ENCODE peak calls at places on chromosomes 7 and 10, in ten cellular contexts. Q, V, D, C, S, L, B, K, R and T are unnamed samples. For H3K36me3, the result is how much of the 10 kb centered on the place peaks cover.

GRCh38 chr10:68871105-68871711 is 29.9 kb upstream of the DDX50 start:
- DNase-seq in D (no peak), Q (peak), K (peak), C (no peak), L (no peak), S (no peak), B (no peak), R (no peak), V (no peak), T (no peak)

GRCh38 chr10:106226123-106226522 is 938.4 kb downstream of the SORCS1 start:
- DNase-seq in D (no peak), R (no peak), B (no peak), C (no peak), L (no peak), Q (no peak), V (no peak), S (no peak), K (no peak), T (no peak)

GRCh38 chr7:112889834-112890438 is 99.7 kb upstream of the TMEM168 start:
- DNase-seq in C (no peak), Q (no peak), S (no peak), K (no peak), R (no peak), V (no peak), B (no peak), D (no peak), L (no peak), T (no peak)

GRCh38 chr7:138875794-138876193 is 77.8 kb upstream of the ATP6V0A4 start:
- DNase-seq in V (no peak), D (no peak), S (no peak), Q (peak), R (no peak), C (no peak), K (no peak), L (no peak), B (no peak), T (no peak)

GRCh38 chr7:91319326-91319725 is 55.1 kb downstream of the FZD1 start:
- DNase-seq in K (no peak), S (no peak), R (no peak), Q (no peak), L (no peak), V (no peak), D (no peak), C (no peak), B (no peak), T (no peak)

GRCh38 chr10:5413012-5413938 is 918 bp downstream of the NET1 start:
- DNase-seq in B (no peak), L (no peak), V (no peak), R (peak), K (peak), D (no peak), S (no peak), C (no peak), Q (peak), T (no peak)

GRCh38 chr7:108296911-108297310 is 159.3 kb downstream of the NRCAM start:
- DNase-seq in V (no peak), L (no peak), Q (no peak), C (no peak), R (no peak), K (no peak), D (no peak), S (no peak), B (no peak), T (no peak)

GRCh38 chr7:120951826-120952225 is 1.2 kb downstream of the ING3 start:
- DNase-seq in V (no peak), Q (no peak), C (no peak), R (peak), D (no peak), S (no peak), B (no peak), L (no peak), K (no peak), T (no peak)

GRCh38 chr10:102235598-102235920 is 5.8 kb downstream of the PITX3 start:
- DNase-seq in S (no peak), R (no peak), V (no peak), Q (no peak), B (no peak), L (no peak), D (no peak), C (no peak), K (no peak), T (no peak)

GRCh38 chr7:36406156-36406555 is 16.5 kb downstream of the ANLN start:
- DNase-seq in Q (no peak), B (no peak), R (no peak), K (no peak), S (no peak), L (no peak), D (no peak), V (no peak), C (no peak), T (no peak)

GRCh38 chr10:71980181-71981023 is 16.2 kb downstream of the CHST3 start:
- DNase-seq in K (no peak), B (no peak), D (no peak), Q (no peak), R (no peak), V (no peak), L (no peak), S (no peak), C (no peak), T (no peak)

GRCh38 chr7:223118-223800 is 30.9 kb downstream of the FAM20C start:
- DNase-seq in C (no peak), V (no peak), R (no peak), S (no peak), B (no peak), K (no peak), L (no peak), Q (no peak), D (peak), T (no peak)

GRCh38 chr10:100942229-100942628 is 27.1 kb upstream of the SEMA4G start:
- DNase-seq in D (no peak), B (no peak), R (no peak), S (no peak), K (no peak), C (no peak), L (no peak), V (no peak), Q (no peak), T (no peak)

GRCh38 chr10:100943508-100943907 is 25.8 kb upstream of the SEMA4G start:
- DNase-seq in Q (no peak), R (no peak), V (no peak), D (no peak), S (no peak), L (no peak), K (no peak), C (no peak), B (no peak), T (no peak)

GRCh38 chr10:100934084-100934659 is 21.4 kb downstream of the SLF2 start:
- DNase-seq in S (no peak), B (no peak), C (no peak), L (no peak), K (no peak), V (no peak), Q (no peak), D (no peak), R (peak), T (no peak)

GRCh38 chr10:100945754-100946153 is 23.6 kb upstream of the SEMA4G start:
- DNase-seq in L (no peak), R (no peak), C (no peak), D (no peak), V (no peak), B (no peak), K (no peak), S (no peak), Q (no peak), T (no peak)

GRCh38 chr10:100939763-100940344 is 27.1 kb downstream of the SLF2 start:
- DNase-seq in K (no peak), L (no peak), C (no peak), Q (no peak), S (no peak), D (no peak), V (no peak), R (no peak), B (no peak), T (no peak)
- H3K36me3 ChIP-seq in K (half or more), L (under half), C (under half), Q (half or more), S (under half), D (under half), V (under half), R (half or more), B (under half), T (under half)

GRCh38 chr10:19815036-19815435 is 1.2 kb upstream of the PLXDC2 start:
- DNase-seq in B (no peak), S (no peak), L (no peak), Q (no peak), D (no peak), R (no peak), C (no peak), K (no peak), V (no peak), T (no peak)
- H3K4me3 ChIP-seq in B (peak), S (peak), L (peak), Q (peak), D (peak), R (no peak), C (peak), K (no peak), V (peak), T (peak)

GRCh38 chr10:125094826-125095225 is 65.5 kb downstream of the CTBP2 start:
- DNase-seq in V (no peak), B (peak), Q (no peak), C (no peak), K (no peak), R (no peak), D (no peak), L (no peak), S (no peak), T (no peak)
- H3K36me3 ChIP-seq in V (under half), B (under half), Q (under half), C (under half), K (under half), R (under half), D (under half), L (under half), S (under half), T (under half)

GRCh38 chr7:101998904-101999236 is 181.4 kb downstream of the CUX1 start:
- DNase-seq in R (peak), S (no peak), V (no peak), B (no peak), C (no peak), K (no peak), Q (no peak), D (no peak), L (no peak), T (no peak)

GRCh38 chr7:101995121-101995520 is 177.7 kb downstream of the CUX1 start:
- DNase-seq in C (no peak), S (no peak), K (no peak), V (no peak), Q (no peak), R (peak), B (no peak), D (no peak), L (no peak), T (no peak)

GRCh38 chr7:101998029-101998903 is 180.8 kb downstream of the CUX1 start:
- DNase-seq in R (no peak), B (no peak), L (no peak), C (no peak), S (no peak), K (no peak), D (no peak), Q (no peak), V (no peak), T (no peak)

GRCh38 chr7:101996876-101997275 is 179.4 kb downstream of the CUX1 start:
- DNase-seq in S (no peak), V (no peak), C (no peak), K (no peak), L (no peak), Q (no peak), B (no peak), R (no peak), D (no peak), T (no peak)

GRCh38 chr7:101996131-101996691 is 178.8 kb downstream of the CUX1 start:
- DNase-seq in V (no peak), D (no peak), K (no peak), B (no peak), L (no peak), C (no peak), S (no peak), Q (no peak), R (peak), T (no peak)
- H3K4me3 ChIP-seq in V (no peak), D (no peak), K (no peak), B (no peak), L (no peak), C (no peak), S (no peak), Q (no peak), R (no peak), T (no peak)

DNA sequence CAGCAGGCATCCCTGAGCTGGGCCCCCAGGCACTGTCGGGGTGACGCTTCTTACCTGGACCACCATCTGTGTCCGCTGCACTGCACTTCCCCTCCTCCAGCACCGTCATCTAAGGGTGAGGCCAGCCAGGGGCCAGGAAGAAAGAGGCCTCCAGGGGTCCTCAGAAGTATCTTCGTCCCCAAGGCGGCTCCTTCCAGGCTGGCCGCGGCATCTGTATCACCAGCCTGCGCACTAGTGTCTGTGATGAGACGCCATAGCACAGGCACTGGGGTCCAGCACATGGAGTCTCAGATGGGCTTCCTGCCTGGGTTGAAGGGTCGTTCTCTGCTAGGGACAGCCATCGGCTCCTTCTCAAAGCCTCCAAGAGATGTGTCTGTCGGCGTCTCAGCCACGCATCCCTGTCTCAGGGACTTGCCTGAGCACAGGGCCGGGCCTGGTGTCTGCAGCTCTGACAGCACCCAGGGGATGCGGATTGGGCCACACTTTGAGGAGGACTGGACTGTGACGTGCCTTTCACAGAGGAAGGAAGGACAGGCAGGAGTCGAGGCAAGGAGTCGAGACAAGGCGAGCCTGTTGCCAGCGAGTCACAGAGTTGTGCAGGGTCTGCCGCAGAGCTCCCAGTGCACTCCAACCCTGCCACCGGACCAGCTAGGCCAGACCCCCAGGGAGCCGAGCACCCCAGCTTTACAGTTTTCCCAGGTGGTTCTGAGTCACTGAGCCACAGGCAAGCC is 101.5 kb upstream of the DIP2C start:
- DNase-seq in R (no peak), S (no peak), K (no peak), Q (no peak), L (no peak), V (peak), C (no peak), D (no peak), B (no peak), T (no peak)
- H3K36me3 ChIP-seq in R (under half), S (under half), K (under half), Q (under half), L (under half), V (under half), C (under half), D (under half), B (under half), T (under half)

DNA sequence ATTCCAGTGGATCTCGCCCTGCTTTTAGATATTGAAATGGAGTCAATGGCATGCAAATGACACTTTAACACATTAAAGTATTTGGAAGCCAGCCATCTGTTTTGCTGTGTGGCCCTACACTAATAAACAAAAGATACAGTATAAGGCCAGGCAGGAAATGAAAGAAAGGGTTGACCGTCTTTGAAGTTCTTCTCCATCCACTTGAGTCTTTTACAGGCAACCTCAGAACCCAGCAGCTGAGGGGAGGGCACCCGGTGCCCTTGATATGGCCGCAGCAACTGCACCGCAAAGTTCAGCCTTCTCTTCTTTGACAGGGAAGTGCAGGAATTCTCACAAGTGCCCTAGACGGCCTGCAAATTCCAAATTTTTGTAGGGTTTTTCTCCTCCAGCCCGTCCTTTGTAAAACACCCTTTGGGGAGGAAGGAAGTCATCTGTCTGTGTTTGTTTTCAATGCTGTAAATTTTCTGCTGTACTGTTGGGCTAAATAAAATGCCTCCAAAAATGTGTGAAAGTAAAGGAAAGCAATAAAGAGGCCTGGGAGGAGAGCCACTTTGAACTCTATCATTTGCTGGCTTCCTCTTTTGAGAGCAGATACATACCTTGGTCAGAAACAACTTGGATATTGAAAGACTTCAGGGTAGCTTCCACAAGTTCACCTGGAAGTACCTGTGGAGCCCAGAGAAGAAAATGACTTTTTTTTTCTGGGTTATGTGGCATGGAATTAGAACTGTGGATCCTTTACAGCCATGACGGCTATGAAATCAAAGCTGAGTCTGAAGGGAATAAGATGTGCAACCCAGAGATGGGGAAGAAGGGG is 3.7 kb downstream of the HOXA1 start:
- DNase-seq in S (no peak), B (no peak), Q (no peak), C (no peak), L (no peak), D (no peak), K (no peak), R (no peak), V (no peak), T (no peak)
- H3K4me3 ChIP-seq in S (no peak), B (no peak), Q (no peak), C (no peak), L (no peak), D (no peak), K (no peak), R (no peak), V (no peak), T (no peak)